ENCODE peak calls at places on chromosomes 1 and 21, in five cellular contexts. K is HCT116, E is right lobe of liver, N is prostate gland, J is SK-N-SH. H is an unnamed sample. For H3K4me1, the result is how much of the 10 kb centered on the place peaks cover.

GRCh38 chr21:44300262-44300959 is 558 bp downstream of the PFKL start:
- DNase-seq in K (no peak), N (peak), E (peak), J (peak), H (peak)

GRCh38 chr1:70044832-70045231 is 160.5 kb downstream of the LRRC40 start:
- DNase-seq in E (no peak), N (no peak), J (no peak), K (no peak), H (no peak)

GRCh38 chr1:53582211-53583020 is 123.2 kb downstream of the DMRTB1 start:
- DNase-seq in N (no peak), K (no peak), J (no peak), E (no peak), H (no peak)

GRCh38 chr1:112793631-112794565 is 78.8 kb upstream of the PPM1J start:
- DNase-seq in J (no peak), N (no peak), E (no peak), K (no peak), H (no peak)

GRCh38 chr21:29295066-29295650 is 3.6 kb upstream of the BACH1 start:
- DNase-seq in E (no peak), J (no peak), K (no peak), N (no peak), H (no peak)

GRCh38 chr1:54583307-54583686 is 35.3 kb downstream of the ACOT11 start:
- DNase-seq in K (no peak), E (no peak), J (no peak), N (no peak), H (no peak)

GRCh38 chr1:1428174-1428573 is 7.1 kb upstream of the ANKRD65 start:
- DNase-seq in E (no peak), K (no peak), J (peak), N (no peak), H (no peak)

GRCh38 chr1:93304716-93305138 is 41.0 kb upstream of the DR1 start:
- DNase-seq in J (peak), N (peak), E (no peak), K (peak), H (no peak)

GRCh38 chr1:62530516-62531154 is 66.7 kb upstream of the ANGPTL3 start:
- DNase-seq in E (peak), J (peak), K (no peak), N (peak), H (peak)

GRCh38 chr1:154220071-154220969 is at the start of gene UBAP2L:
- DNase-seq in N (peak), K (peak), J (peak), E (peak), H (peak)

GRCh38 chr1:154220970-154221814 is 437 bp downstream of the UBAP2L start:
- DNase-seq in K (no peak), E (peak), N (peak), J (peak), H (peak)

GRCh38 chr1:154222918-154223317 is 2.2 kb downstream of the UBAP2L start:
- DNase-seq in K (no peak), N (no peak), J (no peak), E (no peak), H (no peak)

GRCh38 chr1:154221815-154222081 is 993 bp downstream of the UBAP2L start:
- DNase-seq in N (no peak), J (no peak), K (no peak), E (no peak), H (no peak)

DNA sequence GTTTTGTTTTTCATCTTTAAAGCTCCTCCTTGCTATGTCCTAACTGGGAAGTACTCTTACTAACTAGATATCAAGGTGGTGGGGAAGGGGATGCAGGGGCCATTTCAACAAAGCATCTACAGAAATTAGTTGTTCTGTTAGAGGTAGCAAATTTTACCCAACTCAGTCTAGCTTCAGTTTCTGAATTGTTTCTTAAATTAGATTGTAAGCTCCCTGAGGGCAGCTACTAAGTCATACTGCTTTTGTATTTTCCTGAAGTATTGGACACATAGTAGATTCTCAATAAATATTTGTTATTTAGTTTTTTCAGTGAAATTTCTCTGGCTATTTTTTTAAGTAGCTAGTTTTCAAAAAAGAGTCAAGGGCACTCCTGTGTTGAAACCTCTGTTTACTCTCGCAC is 1.8 kb downstream of the UBAP2L start:
- DNase-seq in N (no peak), K (no peak), J (no peak), E (no peak), H (no peak)
- H3K4me1 ChIP-seq in N (under half), K (under half), J (under half), E (under half), H (half or more)

DNA sequence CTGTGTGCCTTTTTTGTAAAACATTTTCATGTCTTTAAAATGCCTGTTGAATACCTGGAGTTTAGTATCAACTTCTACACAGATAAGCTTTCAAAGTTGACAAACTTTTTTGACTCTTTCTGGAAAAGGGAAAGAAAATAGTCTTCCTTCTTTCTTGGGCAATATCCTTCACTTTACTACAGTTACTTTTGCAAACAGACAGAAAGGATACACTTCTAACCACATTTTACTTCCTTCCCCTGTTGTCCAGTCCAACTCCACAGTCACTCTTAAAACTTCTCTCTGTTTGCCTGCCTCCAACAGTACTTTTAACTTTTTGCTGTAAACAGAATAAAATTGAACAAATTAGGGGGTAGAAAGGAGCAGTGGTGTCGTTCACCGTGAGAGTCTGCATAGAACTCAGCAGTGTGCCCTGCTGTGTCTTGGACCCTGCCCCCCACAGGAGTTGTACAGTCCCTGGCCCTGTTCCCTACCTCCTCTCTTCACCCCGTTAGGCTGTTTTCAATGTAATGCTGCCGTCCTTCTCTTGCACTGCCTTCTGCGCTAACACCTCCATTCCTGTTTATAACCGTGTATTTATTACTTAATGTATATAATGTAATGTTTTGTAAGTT is 160.8 kb upstream of the SGIP1 start:
- DNase-seq in N (no peak), J (no peak), E (no peak), K (no peak), H (no peak)
- H3K4me1 ChIP-seq in N (under half), J (under half), E (under half), K (under half), H (half or more)

DNA sequence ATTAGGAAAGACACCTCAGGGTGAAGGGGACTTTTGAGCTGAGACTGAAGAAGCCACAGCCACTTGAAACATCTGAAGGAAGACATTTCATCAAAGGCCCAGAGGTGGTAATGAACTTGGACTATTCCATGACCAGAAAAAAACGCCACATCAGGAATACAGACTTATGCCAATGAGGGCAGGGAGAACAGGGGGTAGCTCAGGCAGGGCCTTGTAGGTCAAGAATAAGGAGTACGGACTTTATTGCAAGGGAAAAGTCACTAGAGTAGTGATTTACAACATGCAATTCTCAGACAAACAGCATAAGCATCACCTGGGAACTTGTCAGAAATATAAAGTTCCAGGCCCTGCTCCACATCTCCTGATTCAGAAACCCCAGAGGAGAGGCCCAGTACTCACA is 11.8 kb downstream of the TP53BP2 start:
- DNase-seq in N (no peak), E (no peak), J (no peak), K (no peak), H (no peak)
- H3K4me1 ChIP-seq in N (under half), E (under half), J (under half), K (under half), H (under half)

GRCh38 chr21:42238185-42238934 is 19.4 kb downstream of the ABCG1 start:
- DNase-seq in K (no peak), N (no peak), J (no peak), E (no peak), H (no peak)

GRCh38 chr21:42237161-42237560 is 18.2 kb downstream of the ABCG1 start:
- DNase-seq in K (no peak), J (no peak), E (no peak), N (no peak), H (no peak)

GRCh38 chr21:42236693-42237092 is 17.8 kb downstream of the ABCG1 start:
- DNase-seq in E (no peak), J (no peak), K (no peak), N (no peak), H (no peak)

GRCh38 chr21:42236014-42236413 is 17.1 kb downstream of the ABCG1 start:
- DNase-seq in N (no peak), J (no peak), K (no peak), E (no peak), H (no peak)

DNA sequence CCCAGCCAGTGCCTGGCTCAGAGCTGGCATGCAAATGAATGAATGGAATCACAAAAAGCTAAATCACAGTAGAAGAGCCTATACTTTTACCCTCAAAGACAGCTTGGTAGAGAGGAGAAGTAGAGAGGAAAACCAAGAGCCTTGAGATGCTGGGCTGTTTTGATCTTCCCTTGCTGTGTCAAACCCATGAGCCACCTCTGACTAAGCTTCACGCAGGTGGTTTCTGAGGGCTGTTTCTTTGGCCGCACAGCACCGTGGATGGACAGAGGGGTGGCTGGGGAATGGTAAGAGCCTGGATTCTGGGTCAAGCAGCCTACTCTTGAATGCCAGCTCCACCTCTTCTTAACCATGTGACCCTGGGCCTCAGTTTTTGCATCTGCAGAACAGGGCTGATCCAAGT is 18.6 kb downstream of the ABCG1 start:
- DNase-seq in E (no peak), N (no peak), J (no peak), K (no peak), H (no peak)
- H3K4me1 ChIP-seq in E (under half), N (under half), J (under half), K (under half), H (under half)

GRCh38 chr1:202069670-202070069 is 53.0 kb upstream of the GPR37L1 start:
- DNase-seq in N (no peak), E (no peak), J (no peak), K (no peak), H (no peak)

GRCh38 chr1:202074985-202075773 is 47.5 kb upstream of the GPR37L1 start:
- DNase-seq in E (no peak), N (no peak), K (no peak), J (no peak), H (no peak)

GRCh38 chr1:202076050-202076511 is 46.6 kb upstream of the GPR37L1 start:
- DNase-seq in K (no peak), E (no peak), J (peak), N (no peak), H (no peak)

GRCh38 chr1:202068596-202068995 is 54.1 kb upstream of the GPR37L1 start:
- DNase-seq in K (no peak), E (no peak), N (no peak), J (no peak), H (no peak)

DNA sequence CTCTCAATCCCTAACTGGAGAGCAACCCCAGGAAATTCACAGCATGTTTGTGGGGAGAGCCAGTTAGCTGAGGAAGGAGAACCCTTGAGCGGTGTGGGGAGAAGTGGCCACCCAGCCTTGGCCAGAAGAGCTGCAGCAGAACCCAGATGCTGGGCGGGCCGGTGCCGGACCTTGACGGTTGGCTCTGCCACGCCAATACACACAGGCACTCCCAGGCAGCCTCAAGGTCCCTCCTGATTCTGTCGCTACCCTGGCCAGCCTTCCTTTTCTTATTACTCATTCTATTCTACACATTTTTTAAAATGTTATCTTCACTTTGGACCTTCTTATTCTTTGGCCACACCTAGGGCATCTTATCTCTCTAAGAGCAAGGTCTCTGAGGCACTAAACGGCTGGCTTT is 50.5 kb upstream of the GPR37L1 start:
- DNase-seq in N (no peak), J (no peak), K (no peak), E (no peak), H (no peak)
- H3K4me1 ChIP-seq in N (under half), J (under half), K (under half), E (under half), H (under half)

DNA sequence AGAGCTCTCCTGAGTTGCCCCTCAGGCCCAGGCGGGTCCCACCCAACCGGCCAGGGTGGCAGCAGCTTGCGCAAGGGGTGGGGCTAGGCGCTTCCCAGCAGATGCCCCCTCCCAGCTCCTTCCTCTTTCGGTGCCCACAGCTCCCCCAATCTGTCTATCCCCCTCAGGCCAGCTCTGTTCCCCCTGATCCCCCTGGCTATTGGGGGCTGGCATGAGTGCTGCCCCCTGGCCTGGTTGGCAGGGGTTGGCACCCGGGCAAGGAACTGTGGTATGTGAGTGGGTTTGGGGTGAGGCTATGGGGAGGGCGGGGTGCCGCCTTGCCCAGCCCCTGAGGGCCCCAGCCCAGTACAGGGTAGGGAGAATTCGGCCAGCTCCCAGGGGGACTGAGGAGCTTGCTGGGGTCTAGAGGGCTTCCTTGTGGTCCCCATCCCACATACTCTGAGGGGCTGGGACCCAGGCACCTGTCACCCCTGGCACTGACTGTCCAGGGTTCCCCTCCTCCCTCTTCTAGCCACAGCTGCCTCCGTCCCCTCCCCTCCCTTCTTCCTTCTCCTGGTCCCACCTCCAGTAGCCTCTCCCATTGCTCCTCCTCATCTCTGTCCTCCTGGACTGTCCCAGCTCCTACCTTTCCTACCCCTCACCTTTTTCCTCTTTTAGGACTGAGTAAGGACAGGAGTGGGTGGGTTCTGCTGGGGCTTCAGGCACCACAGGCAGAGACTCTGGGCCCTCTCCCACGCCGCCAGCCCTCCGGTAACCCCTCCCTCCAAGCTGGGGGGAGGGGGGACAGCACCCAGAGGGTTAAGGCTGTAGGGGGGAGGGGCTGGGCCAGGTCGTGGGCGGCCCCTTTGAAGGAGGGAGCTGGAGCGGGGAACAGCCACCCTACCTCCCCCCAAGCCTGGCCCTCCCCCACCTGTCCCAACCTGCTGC is 5.7 kb downstream of the ZBTB7B start:
- DNase-seq in E (peak), K (no peak), J (no peak), N (peak), H (peak)
- H3K4me1 ChIP-seq in E (half or more), K (under half), J (under half), N (under half), H (under half)

H was measured in left lung.